ENCODE peak calls at places on chromosome 5, in four cellular contexts. One of them, this sample, is unnamed.

GRCh38 chr5:180470966-180471582 is 23.1 kb upstream of the CNOT6 start:
- DNase-seq in fibroblast of villous mesenchyme: peak
- DNase-seq in stimulated activated CD4-positive, alpha-beta T cell treated with anti-CD3 and anti-CD28 coated beads, Interleukin-2, amount 100 ng/mL, for 48 hours: peak
- DNase-seq in BJ: no peak
- DNase-seq in this sample: peak

GRCh38 chr5:15614679-15615078 is 114.7 kb downstream of the FBXL7 start:
- DNase-seq in fibroblast of villous mesenchyme: no peak
- DNase-seq in stimulated activated CD4-positive, alpha-beta T cell treated with anti-CD3 and anti-CD28 coated beads, Interleukin-2, amount 100 ng/mL, for 48 hours: no peak
- DNase-seq in BJ: no peak
- DNase-seq in this sample: no peak

GRCh38 chr5:79481574-79481973 is 32.4 kb downstream of the HOMER1 start:
- DNase-seq in BJ: no peak
- DNase-seq in fibroblast of villous mesenchyme: no peak
- DNase-seq in stimulated activated CD4-positive, alpha-beta T cell treated with anti-CD3 and anti-CD28 coated beads, Interleukin-2, amount 100 ng/mL, for 48 hours: no peak
- DNase-seq in this sample: no peak

GRCh38 chr5:88394531-88395185 is 126.0 kb upstream of the TMEM161B start:
- DNase-seq in BJ: no peak
- DNase-seq in stimulated activated CD4-positive, alpha-beta T cell treated with anti-CD3 and anti-CD28 coated beads, Interleukin-2, amount 100 ng/mL, for 48 hours: no peak
- DNase-seq in fibroblast of villous mesenchyme: no peak
- DNase-seq in this sample: no peak

GRCh38 chr5:76953551-76954382 is 922 bp downstream of the CRHBP start:
- DNase-seq in stimulated activated CD4-positive, alpha-beta T cell treated with anti-CD3 and anti-CD28 coated beads, Interleukin-2, amount 100 ng/mL, for 48 hours: no peak
- DNase-seq in BJ: no peak
- DNase-seq in fibroblast of villous mesenchyme: no peak
- DNase-seq in this sample: no peak

GRCh38 chr5:89045216-89045615 is 162.2 kb upstream of the MEF2C start:
- DNase-seq in BJ: no peak
- DNase-seq in stimulated activated CD4-positive, alpha-beta T cell treated with anti-CD3 and anti-CD28 coated beads, Interleukin-2, amount 100 ng/mL, for 48 hours: no peak
- DNase-seq in fibroblast of villous mesenchyme: no peak
- DNase-seq in this sample: no peak

GRCh38 chr5:44952376-44952775 is 143.6 kb downstream of the MRPS30 start:
- DNase-seq in fibroblast of villous mesenchyme: peak
- DNase-seq in stimulated activated CD4-positive, alpha-beta T cell treated with anti-CD3 and anti-CD28 coated beads, Interleukin-2, amount 100 ng/mL, for 48 hours: no peak
- DNase-seq in BJ: no peak
- DNase-seq in this sample: peak

GRCh38 chr5:96079075-96079474 is 117.4 kb upstream of the ELL2 start:
- DNase-seq in stimulated activated CD4-positive, alpha-beta T cell treated with anti-CD3 and anti-CD28 coated beads, Interleukin-2, amount 100 ng/mL, for 48 hours: no peak
- DNase-seq in BJ: peak
- DNase-seq in fibroblast of villous mesenchyme: peak
- DNase-seq in this sample: peak

GRCh38 chr5:176529824-176530195 is 7.4 kb downstream of the RNF44 start:
- DNase-seq in BJ: no peak
- DNase-seq in fibroblast of villous mesenchyme: no peak
- DNase-seq in stimulated activated CD4-positive, alpha-beta T cell treated with anti-CD3 and anti-CD28 coated beads, Interleukin-2, amount 100 ng/mL, for 48 hours: no peak
- DNase-seq in this sample: no peak

GRCh38 chr5:33170414-33170813 is 270.4 kb upstream of the TARS1 start:
- DNase-seq in stimulated activated CD4-positive, alpha-beta T cell treated with anti-CD3 and anti-CD28 coated beads, Interleukin-2, amount 100 ng/mL, for 48 hours: no peak
- DNase-seq in fibroblast of villous mesenchyme: no peak
- DNase-seq in BJ: no peak
- DNase-seq in this sample: no peak

GRCh38 chr5:157574456-157575095 is 999 bp downstream of the ADAM19 start:
- DNase-seq in fibroblast of villous mesenchyme: no peak
- DNase-seq in BJ: no peak
- DNase-seq in stimulated activated CD4-positive, alpha-beta T cell treated with anti-CD3 and anti-CD28 coated beads, Interleukin-2, amount 100 ng/mL, for 48 hours: no peak
- DNase-seq in this sample: no peak

GRCh38 chr5:91025956-91026355 is 357.2 kb downstream of the ARRDC3 start:
- DNase-seq in fibroblast of villous mesenchyme: no peak
- DNase-seq in BJ: no peak
- DNase-seq in stimulated activated CD4-positive, alpha-beta T cell treated with anti-CD3 and anti-CD28 coated beads, Interleukin-2, amount 100 ng/mL, for 48 hours: no peak
- DNase-seq in this sample: no peak

GRCh38 chr5:538801-539468 is 14.7 kb upstream of the SLC9A3 start:
- DNase-seq in stimulated activated CD4-positive, alpha-beta T cell treated with anti-CD3 and anti-CD28 coated beads, Interleukin-2, amount 100 ng/mL, for 48 hours: no peak
- DNase-seq in BJ: no peak
- DNase-seq in fibroblast of villous mesenchyme: no peak
- DNase-seq in this sample: no peak

GRCh38 chr5:31656806-31657205 is 17.9 kb downstream of the PDZD2 start:
- DNase-seq in stimulated activated CD4-positive, alpha-beta T cell treated with anti-CD3 and anti-CD28 coated beads, Interleukin-2, amount 100 ng/mL, for 48 hours: no peak
- DNase-seq in BJ: no peak
- DNase-seq in fibroblast of villous mesenchyme: no peak
- DNase-seq in this sample: no peak

GRCh38 chr5:149944666-149945065 is at the start of gene PDE6A:
- DNase-seq in stimulated activated CD4-positive, alpha-beta T cell treated with anti-CD3 and anti-CD28 coated beads, Interleukin-2, amount 100 ng/mL, for 48 hours: no peak
- DNase-seq in fibroblast of villous mesenchyme: peak
- DNase-seq in BJ: no peak
- DNase-seq in this sample: no peak

GRCh38 chr5:1380011-1380817 is 35.3 kb upstream of the CLPTM1L start:
- DNase-seq in fibroblast of villous mesenchyme: peak
- DNase-seq in stimulated activated CD4-positive, alpha-beta T cell treated with anti-CD3 and anti-CD28 coated beads, Interleukin-2, amount 100 ng/mL, for 48 hours: peak
- DNase-seq in BJ: no peak
- DNase-seq in this sample: peak

GRCh38 chr5:128252794-128253193 is 169.2 kb downstream of the SLC12A2 start:
- DNase-seq in stimulated activated CD4-positive, alpha-beta T cell treated with anti-CD3 and anti-CD28 coated beads, Interleukin-2, amount 100 ng/mL, for 48 hours: no peak
- DNase-seq in BJ: no peak
- DNase-seq in fibroblast of villous mesenchyme: peak
- DNase-seq in this sample: no peak

GRCh38 chr5:45695011-45695667 is 1.0 kb downstream of the HCN1 start:
- DNase-seq in BJ: no peak
- DNase-seq in stimulated activated CD4-positive, alpha-beta T cell treated with anti-CD3 and anti-CD28 coated beads, Interleukin-2, amount 100 ng/mL, for 48 hours: no peak
- DNase-seq in fibroblast of villous mesenchyme: no peak
- DNase-seq in this sample: no peak

GRCh38 chr5:61409568-61409967 is 77.5 kb downstream of the ZSWIM6 start:
- DNase-seq in fibroblast of villous mesenchyme: peak
- DNase-seq in stimulated activated CD4-positive, alpha-beta T cell treated with anti-CD3 and anti-CD28 coated beads, Interleukin-2, amount 100 ng/mL, for 48 hours: no peak
- DNase-seq in BJ: peak
- DNase-seq in this sample: peak

GRCh38 chr5:102670224-102670836 is 84.8 kb upstream of the PAM start:
- DNase-seq in stimulated activated CD4-positive, alpha-beta T cell treated with anti-CD3 and anti-CD28 coated beads, Interleukin-2, amount 100 ng/mL, for 48 hours: no peak
- DNase-seq in fibroblast of villous mesenchyme: peak
- DNase-seq in BJ: no peak
- DNase-seq in this sample: peak

GRCh38 chr5:148932355-148932935 is 106.0 kb downstream of the ADRB2 start:
- DNase-seq in fibroblast of villous mesenchyme: peak
- DNase-seq in BJ: no peak
- DNase-seq in stimulated activated CD4-positive, alpha-beta T cell treated with anti-CD3 and anti-CD28 coated beads, Interleukin-2, amount 100 ng/mL, for 48 hours: no peak
- DNase-seq in this sample: no peak

GRCh38 chr5:61808091-61808490 is 476.0 kb downstream of the ZSWIM6 start:
- DNase-seq in BJ: no peak
- DNase-seq in fibroblast of villous mesenchyme: no peak
- DNase-seq in stimulated activated CD4-positive, alpha-beta T cell treated with anti-CD3 and anti-CD28 coated beads, Interleukin-2, amount 100 ng/mL, for 48 hours: no peak
- DNase-seq in this sample: no peak

GRCh38 chr5:116527587-116527986 is 47.0 kb downstream of the SEMA6A start:
- DNase-seq in BJ: no peak
- DNase-seq in stimulated activated CD4-positive, alpha-beta T cell treated with anti-CD3 and anti-CD28 coated beads, Interleukin-2, amount 100 ng/mL, for 48 hours: no peak
- DNase-seq in fibroblast of villous mesenchyme: no peak
- DNase-seq in this sample: no peak

GRCh38 chr5:82635561-82636288 is 357.6 kb upstream of the RPS23 start:
- DNase-seq in stimulated activated CD4-positive, alpha-beta T cell treated with anti-CD3 and anti-CD28 coated beads, Interleukin-2, amount 100 ng/mL, for 48 hours: no peak
- DNase-seq in fibroblast of villous mesenchyme: peak
- DNase-seq in BJ: peak
- DNase-seq in this sample: peak

GRCh38 chr5:73311291-73312110 is 137.1 kb downstream of the FOXD1 start:
- DNase-seq in fibroblast of villous mesenchyme: peak
- DNase-seq in stimulated activated CD4-positive, alpha-beta T cell treated with anti-CD3 and anti-CD28 coated beads, Interleukin-2, amount 100 ng/mL, for 48 hours: no peak
- DNase-seq in BJ: no peak
- DNase-seq in this sample: no peak

This sample was measured in HepG2.